ENCODE peak calls at places on chromosomes 3 and 15, in seven cellular contexts. D is ecto neural progenitor cell, B is GDM1, S is C1 segment of cervical spinal cord, V is lower lobe of right lung, R is myocyte, Z is kidney tubule cell. W is an unnamed sample.

GRCh38 chr15:31499953-31500808 is 173.5 kb downstream of the KLF13 start:
- DNase-seq in D (peak), B (no peak), S (no peak), V (no peak), R (no peak), Z (no peak), W (no peak)

GRCh38 chr3:127136024-127136600 is 56.8 kb upstream of the PRR23E start:
- DNase-seq in D (no peak), B (no peak), S (no peak), V (peak), R (no peak), Z (no peak), W (no peak)

GRCh38 chr3:177811111-177811510 is 613.8 kb upstream of the TBL1XR1 start:
- DNase-seq in D (no peak), B (no peak), S (no peak), V (no peak), R (no peak), Z (peak), W (no peak)

GRCh38 chr3:174441588-174442316 is 417.4 kb upstream of the NAALADL2 start:
- DNase-seq in D (no peak), B (no peak), S (peak), V (no peak), R (peak), Z (peak), W (no peak)

GRCh38 chr15:73851679-73852078 is 21.7 kb upstream of the TBC1D21 start:
- DNase-seq in D (peak), B (peak), S (no peak), V (no peak), R (peak), Z (peak), W (peak)

GRCh38 chr3:19216669-19217337 is 68.5 kb downstream of the KCNH8 start:
- DNase-seq in D (no peak), B (no peak), S (peak), V (no peak), R (no peak), Z (no peak), W (no peak)

GRCh38 chr15:85500060-85500708 is 119.8 kb downstream of the AKAP13 start:
- DNase-seq in D (no peak), B (no peak), S (no peak), V (no peak), R (peak), Z (no peak), W (no peak)

GRCh38 chr15:38487383-38487782 is 33.5 kb downstream of the FAM98B start:
- DNase-seq in D (no peak), B (no peak), S (no peak), V (no peak), R (no peak), Z (no peak), W (no peak)

GRCh38 chr15:40660686-40661085 is 34.3 kb upstream of the RAD51 start:
- DNase-seq in D (no peak), B (no peak), S (no peak), V (no peak), R (no peak), Z (no peak), W (no peak)

GRCh38 chr15:25933456-25934158 is 70.5 kb upstream of the ATP10A start:
- DNase-seq in D (peak), B (peak), S (no peak), V (peak), R (peak), Z (peak), W (peak)

GRCh38 chr3:113271189-113271588 is 59.8 kb downstream of the BOC start:
- DNase-seq in D (no peak), B (no peak), S (peak), V (no peak), R (no peak), Z (no peak), W (no peak)

GRCh38 chr3:172163320-172163719 is 123.9 kb downstream of the FNDC3B start:
- DNase-seq in D (no peak), B (no peak), S (no peak), V (no peak), R (no peak), Z (no peak), W (no peak)

GRCh38 chr15:99744142-99744541 is 10.9 kb upstream of the LYSMD4 start:
- DNase-seq in D (no peak), B (no peak), S (no peak), V (no peak), R (no peak), Z (no peak), W (no peak)

GRCh38 chr3:136893848-136894443 is 31.9 kb downstream of the NCK1 start:
- DNase-seq in D (no peak), B (no peak), S (no peak), V (no peak), R (no peak), Z (peak), W (no peak)

GRCh38 chr3:34256021-34256420 is 457.6 kb downstream of the PDCD6IP start:
- DNase-seq in D (no peak), B (no peak), S (peak), V (no peak), R (no peak), Z (no peak), W (no peak)

GRCh38 chr3:13790376-13791219 is 89.3 kb downstream of the WNT7A start:
- DNase-seq in D (no peak), B (no peak), S (no peak), V (peak), R (no peak), Z (no peak), W (no peak)

GRCh38 chr15:62453356-62453755 is 288.3 kb upstream of the C2CD4B start:
- DNase-seq in D (no peak), B (no peak), S (no peak), V (no peak), R (peak), Z (no peak), W (no peak)

GRCh38 chr15:83846847-83847246 is 192.9 kb downstream of the ADAMTSL3 start:
- DNase-seq in D (no peak), B (no peak), S (no peak), V (no peak), R (peak), Z (no peak), W (no peak)

GRCh38 chr15:63826513-63826912 is 7.2 kb downstream of the HERC1 start:
- DNase-seq in D (no peak), B (no peak), S (no peak), V (no peak), R (no peak), Z (no peak), W (no peak)

GRCh38 chr3:187406927-187407326 is 38.7 kb downstream of the RTP4 start:
- DNase-seq in D (no peak), B (no peak), S (no peak), V (no peak), R (no peak), Z (peak), W (no peak)

GRCh38 chr3:50651875-50652529 is 22.7 kb upstream of the DOCK3 start:
- DNase-seq in D (no peak), B (no peak), S (peak), V (no peak), R (no peak), Z (no peak), W (no peak)

GRCh38 chr3:30538787-30539186 is 67.6 kb upstream of the TGFBR2 start:
- DNase-seq in D (no peak), B (no peak), S (no peak), V (no peak), R (no peak), Z (peak), W (no peak)

GRCh38 chr3:73520931-73521461 is 103.7 kb downstream of the PDZRN3 start:
- DNase-seq in D (no peak), B (no peak), S (peak), V (no peak), R (no peak), Z (no peak), W (no peak)

GRCh38 chr3:13612829-13613228 is 63.9 kb downstream of the FBLN2 start:
- DNase-seq in D (no peak), B (no peak), S (no peak), V (no peak), R (no peak), Z (peak), W (no peak)

GRCh38 chr15:36527512-36528162 is 51.8 kb upstream of the CDIN1 start:
- DNase-seq in D (no peak), B (no peak), S (no peak), V (no peak), R (no peak), Z (no peak), W (no peak)

GRCh38 chr3:192494176-192494575 is 233.2 kb downstream of the FGF12 start:
- DNase-seq in D (no peak), B (no peak), S (no peak), V (no peak), R (no peak), Z (peak), W (no peak)

GRCh38 chr3:102225407-102226132 is 209.2 kb upstream of the ZPLD1 start:
- DNase-seq in D (no peak), B (peak), S (no peak), V (no peak), R (peak), Z (peak), W (no peak)

W was measured in activated T-helper 9 cell treated with anti-CD3 and anti-CD28 coated beads, Interleukin-2, amount 50 U/mL, for 16 hours.